ENCODE peak calls at places on chromosomes 5 and 9, in ten cellular contexts. J, X, P, I, O, G, S, C, E and V are unnamed samples.
A peak's percentile ranks its signal among the peaks of the same experiment; 100 is the strongest.

GRCh38 chr5:166961028-166961427 is 1330.4 kb upstream of the WWC1 start:
- DNase-seq in J (no peak), X (no peak), P (no peak), I (no peak), O (no peak), G (no peak), S (no peak), C (no peak), E (no peak), V (no peak)

GRCh38 chr5:173745123-173745522 is 128.7 kb upstream of the BOD1 start:
- DNase-seq in J (peak; percentile 84), X (no peak), P (no peak), I (no peak), O (no peak), G (no peak), S (no peak), C (peak; percentile 25), E (no peak), V (no peak)

GRCh38 chr5:177500685-177501522 is 3.5 kb upstream of the PDLIM7 start:
- DNase-seq in J (peak; percentile 75), X (peak; percentile 96), P (peak; percentile 70), I (peak; percentile 97), O (peak; percentile 85), G (peak; percentile 76), S (peak; percentile 86), C (peak; percentile 88), E (peak; percentile 76), V (peak; percentile 37)

GRCh38 chr9:36187414-36187813 is 3.3 kb upstream of the CLTA start:
- DNase-seq in J (no peak), X (no peak), P (no peak), I (no peak), O (no peak), G (no peak), S (no peak), C (no peak), E (no peak), V (no peak)

GRCh38 chr9:127776919-127777280 is 1.6 kb downstream of the SH2D3C start:
- DNase-seq in J (no peak), X (peak; percentile 49), P (no peak), I (no peak), O (no peak), G (no peak), S (no peak), C (no peak), E (no peak), V (no peak)

GRCh38 chr5:24547127-24547526 is 97.7 kb downstream of the CDH10 start:
- DNase-seq in J (peak; percentile 96), X (no peak), P (no peak), I (no peak), O (no peak), G (no peak), S (no peak), C (no peak), E (no peak), V (no peak)

GRCh38 chr9:11269036-11269435 is 656.2 kb upstream of the PTPRD start:
- DNase-seq in J (no peak), X (no peak), P (no peak), I (no peak), O (no peak), G (no peak), S (no peak), C (no peak), E (no peak), V (no peak)

GRCh38 chr5:164934561-164934960 is 1429.1 kb downstream of the MAT2B start:
- DNase-seq in J (no peak), X (no peak), P (no peak), I (no peak), O (no peak), G (no peak), S (no peak), C (no peak), E (no peak), V (no peak)

GRCh38 chr5:103258957-103259704 is 568 bp downstream of the MACIR start:
- DNase-seq in J (peak; percentile 90), X (peak; percentile 64), P (peak; percentile 42), I (peak; percentile 75), O (peak; percentile 30), G (peak; percentile 46), S (peak; percentile 19), C (peak; percentile 63), E (peak; percentile 57), V (no peak)

GRCh38 chr9:89482950-89483349 is 15.0 kb downstream of the SEMA4D start:
- DNase-seq in J (no peak), X (no peak), P (no peak), I (no peak), O (no peak), G (no peak), S (no peak), C (no peak), E (no peak), V (no peak)

GRCh38 chr9:136439550-136440408 is at the start of gene INPP5E:
- DNase-seq in J (peak; percentile 71), X (peak; percentile 91), P (peak; percentile 79), I (peak; percentile 89), O (peak; percentile 90), G (peak; percentile 74), S (peak; percentile 68), C (peak; percentile 71), E (peak; percentile 87), V (no peak)

GRCh38 chr9:98873535-98874432 is 66.3 kb downstream of the GALNT12 start:
- DNase-seq in J (no peak), X (no peak), P (no peak), I (peak; percentile 83), O (no peak), G (no peak), S (no peak), C (peak; percentile 7), E (no peak), V (no peak)

GRCh38 chr9:37215456-37216229 is 95.3 kb downstream of the ZCCHC7 start:
- DNase-seq in J (peak; percentile 28), X (no peak), P (no peak), I (no peak), O (no peak), G (no peak), S (no peak), C (no peak), E (no peak), V (no peak)

GRCh38 chr9:36659500-36659899 is 86.8 kb downstream of the MELK start:
- DNase-seq in J (no peak), X (no peak), P (no peak), I (no peak), O (no peak), G (no peak), S (no peak), C (no peak), E (no peak), V (no peak)

GRCh38 chr5:172274951-172275753 is 8.4 kb downstream of the UBTD2 start:
- DNase-seq in J (no peak), X (peak; percentile 65), P (peak; percentile 2), I (no peak), O (peak; percentile 38), G (peak; percentile 32), S (peak; percentile 19), C (peak; percentile 10), E (peak; percentile 51), V (no peak)

GRCh38 chr5:157177935-157178334 is 2.7 kb upstream of the ITK start:
- DNase-seq in J (no peak), X (peak; percentile 27), P (no peak), I (no peak), O (no peak), G (no peak), S (no peak), C (no peak), E (no peak), V (no peak)

GRCh38 chr5:119397518-119398380 is 41.9 kb downstream of the TNFAIP8 start:
- DNase-seq in J (no peak), X (no peak), P (no peak), I (no peak), O (no peak), G (no peak), S (no peak), C (no peak), E (no peak), V (no peak)

GRCh38 chr5:53779541-53779981 is 219.1 kb downstream of the NDUFS4 start:
- DNase-seq in J (no peak), X (no peak), P (no peak), I (peak; percentile 46), O (no peak), G (no peak), S (no peak), C (no peak), E (no peak), V (no peak)

GRCh38 chr5:154086123-154086522 is 47.4 kb downstream of the MFAP3 start:
- DNase-seq in J (peak; percentile 10), X (no peak), P (no peak), I (no peak), O (no peak), G (no peak), S (no peak), C (no peak), E (no peak), V (no peak)

GRCh38 chr5:172450861-172451695 is 3.2 kb downstream of the SH3PXD2B start:
- DNase-seq in J (peak; percentile 6), X (peak; percentile 62), P (no peak), I (no peak), O (peak; percentile 11), G (peak; percentile 24), S (no peak), C (peak; percentile 57), E (peak; percentile 42), V (no peak)

GRCh38 chr9:110076894-110077725 is 130.8 kb downstream of the C9orf152 start:
- DNase-seq in J (peak; percentile 36), X (no peak), P (no peak), I (no peak), O (no peak), G (no peak), S (no peak), C (no peak), E (no peak), V (no peak)

GRCh38 chr5:151257731-151258715 is 5.0 kb downstream of the GM2A start:
- DNase-seq in J (no peak), X (no peak), P (no peak), I (no peak), O (no peak), G (no peak), S (no peak), C (peak; percentile 18), E (no peak), V (no peak)

GRCh38 chr5:36200513-36200912 is 41.2 kb downstream of the NADK2 start:
- DNase-seq in J (no peak), X (no peak), P (no peak), I (no peak), O (no peak), G (no peak), S (no peak), C (no peak), E (no peak), V (no peak)

GRCh38 chr5:97797994-97798451 is 615.0 kb upstream of the RIOK2 start:
- DNase-seq in J (no peak), X (no peak), P (no peak), I (no peak), O (no peak), G (no peak), S (no peak), C (no peak), E (no peak), V (no peak)

GRCh38 chr5:14035859-14036440 is 91.5 kb upstream of the DNAH5 start:
- DNase-seq in J (peak; percentile 20), X (no peak), P (no peak), I (no peak), O (no peak), G (no peak), S (no peak), C (peak; percentile 17), E (no peak), V (no peak)

GRCh38 chr5:79418276-79418675 is 95.7 kb downstream of the HOMER1 start:
- DNase-seq in J (no peak), X (no peak), P (no peak), I (no peak), O (no peak), G (no peak), S (no peak), C (no peak), E (no peak), V (no peak)

GRCh38 chr5:66840527-66841013 is 244.4 kb downstream of the MAST4 start:
- DNase-seq in J (no peak), X (no peak), P (no peak), I (no peak), O (no peak), G (no peak), S (no peak), C (no peak), E (peak; percentile 25), V (no peak)

GRCh38 chr5:83683836-83684235 is 36.8 kb downstream of the HAPLN1 start:
- DNase-seq in J (no peak), X (no peak), P (no peak), I (no peak), O (no peak), G (no peak), S (no peak), C (no peak), E (no peak), V (no peak)